ENCODE peak calls at places on chromosomes 12 and 14, in eight cellular contexts. S is endothelial cell of umbilical vein; X is tibial artery; L is bronchial epithelial cell; F is psoas muscle; C is CD4-positive, CD25-positive, alpha-beta regulatory T cell; V is naive thymus-derived CD4-positive, alpha-beta T cell; G is OCI-LY7. P is an unnamed sample.

GRCh38 chr14:73553845-73554244 is 4.9 kb downstream of the HEATR4 start:
- DNase-seq in S (no peak), X (no peak), L (no peak), F (no peak), C (no peak), V (no peak), G (no peak), P (no peak)

GRCh38 chr14:24741871-24742270 is 107.9 kb upstream of the GZMB start:
- DNase-seq in S (no peak), X (no peak), L (peak; percentile 45), F (no peak), C (no peak), V (no peak), G (no peak), P (no peak)

GRCh38 chr12:93679308-93679933 is 2.2 kb downstream of the CRADD start:
- DNase-seq in S (no peak), X (no peak), L (no peak), F (peak; percentile 77), C (no peak), V (no peak), G (no peak), P (no peak)

GRCh38 chr14:32018391-32019092 is 58.6 kb upstream of the ARHGAP5 start:
- DNase-seq in S (no peak), X (no peak), L (peak; percentile 63), F (no peak), C (no peak), V (no peak), G (no peak), P (no peak)

GRCh38 chr12:110684322-110684836 is 4.5 kb downstream of the HVCN1 start:
- DNase-seq in S (no peak), X (no peak), L (no peak), F (no peak), C (no peak), V (no peak), G (no peak), P (no peak)

GRCh38 chr14:64510825-64511679 is 6.5 kb downstream of the ZBTB1 start:
- DNase-seq in S (peak; percentile 72), X (peak; percentile 75), L (peak; percentile 72), F (no peak), C (peak; percentile 72), V (peak; percentile 57), G (peak; percentile 81), P (peak; percentile 72)

GRCh38 chr12:120944645-120945217 is 33.6 kb upstream of the HNF1A start:
- DNase-seq in S (peak; percentile 54), X (no peak), L (peak; percentile 35), F (peak; percentile 58), C (peak; percentile 54), V (peak; percentile 71), G (peak; percentile 51), P (peak; percentile 60)

GRCh38 chr14:20714593-20715250 is 26.2 kb downstream of the ANG start:
- DNase-seq in S (peak; percentile 67), X (peak; percentile 89), L (peak; percentile 88), F (peak; percentile 84), C (no peak), V (no peak), G (no peak), P (no peak)

GRCh38 chr12:66495709-66496108 is 183.2 kb downstream of the GRIP1 start:
- DNase-seq in S (no peak), X (no peak), L (no peak), F (no peak), C (no peak), V (no peak), G (no peak), P (no peak)

GRCh38 chr12:31954925-31955678 is 4.1 kb upstream of the RESF1 start:
- DNase-seq in S (no peak), X (no peak), L (no peak), F (no peak), C (no peak), V (no peak), G (no peak), P (no peak)

GRCh38 chr14:92686411-92686762 is 62.0 kb downstream of the LGMN start:
- DNase-seq in S (no peak), X (no peak), L (no peak), F (no peak), C (no peak), V (no peak), G (no peak), P (no peak)

GRCh38 chr14:74510211-74510931 is 16.8 kb downstream of the ISCA2 start:
- DNase-seq in S (no peak), X (peak; percentile 65), L (peak; percentile 41), F (peak; percentile 42), C (no peak), V (no peak), G (no peak), P (no peak)

GRCh38 chr14:58297762-58298476 is 436 bp upstream of the ARID4A start:
- DNase-seq in S (peak; percentile 100), X (peak; percentile 99), L (peak; percentile 100), F (peak; percentile 99), C (peak; percentile 99), V (peak; percentile 93), G (peak; percentile 99), P (peak; percentile 100)

GRCh38 chr12:117412465-117413190 is 51.2 kb upstream of the NOS1 start:
- DNase-seq in S (no peak), X (no peak), L (no peak), F (peak; percentile 93), C (no peak), V (no peak), G (no peak), P (no peak)

GRCh38 chr12:106149096-106149784 is 10.5 kb upstream of the NUAK1 start:
- DNase-seq in S (peak; percentile 59), X (no peak), L (no peak), F (no peak), C (no peak), V (no peak), G (peak; percentile 21), P (no peak)

GRCh38 chr14:96497087-96497486 is 5.1 kb upstream of the PAPOLA start:
- DNase-seq in S (no peak), X (no peak), L (peak; percentile 92), F (no peak), C (no peak), V (no peak), G (no peak), P (no peak)

GRCh38 chr12:77237896-77238295 is 172.5 kb upstream of the E2F7 start:
- DNase-seq in S (no peak), X (no peak), L (no peak), F (no peak), C (no peak), V (no peak), G (no peak), P (no peak)

GRCh38 chr12:6860942-6861341 is 6.4 kb upstream of the TPI1 start:
- DNase-seq in S (no peak), X (no peak), L (no peak), F (no peak), C (no peak), V (no peak), G (no peak), P (no peak)

GRCh38 chr12:68951652-68952051 is 18.7 kb upstream of the CPM start:
- DNase-seq in S (no peak), X (no peak), L (no peak), F (no peak), C (no peak), V (no peak), G (no peak), P (no peak)

GRCh38 chr14:77111021-77111420 is 13.0 kb downstream of the CIPC start:
- DNase-seq in S (peak; percentile 68), X (no peak), L (peak; percentile 44), F (no peak), C (no peak), V (no peak), G (no peak), P (no peak)
- H3K4me3 ChIP-seq in S (no peak overlapping the region), X (no peak overlapping the region), L (no peak overlapping the region), F (no peak overlapping the region), C (no peak overlapping the region), V (no peak overlapping the region), G (no peak overlapping the region), P (no peak overlapping the region)

GRCh38 chr14:90829677-90830076 is 13.4 kb upstream of the TTC7B start:
- DNase-seq in S (no peak), X (no peak), L (no peak), F (peak; percentile 39), C (no peak), V (no peak), G (no peak), P (no peak)

GRCh38 chr14:90831821-90832220 is 15.6 kb upstream of the TTC7B start:
- DNase-seq in S (no peak), X (no peak), L (no peak), F (peak; percentile 10), C (no peak), V (no peak), G (no peak), P (no peak)

GRCh38 chr14:90828642-90829487 is 12.6 kb upstream of the TTC7B start:
- DNase-seq in S (no peak), X (no peak), L (no peak), F (peak; percentile 51), C (peak; percentile 34), V (peak; percentile 33), G (no peak), P (no peak)

GRCh38 chr14:90830931-90831701 is 14.9 kb upstream of the TTC7B start:
- DNase-seq in S (no peak), X (no peak), L (no peak), F (peak; percentile 39), C (no peak), V (no peak), G (no peak), P (no peak)

GRCh38 chr14:90827919-90828610 is 11.8 kb upstream of the TTC7B start:
- DNase-seq in S (peak; percentile 93), X (peak; percentile 96), L (peak; percentile 74), F (peak; percentile 96), C (peak; percentile 88), V (peak; percentile 94), G (no peak), P (peak; percentile 80)
- H3K4me3 ChIP-seq in S (peak overlapping the region; percentile 54), X (peak overlapping the region; percentile 55), L (peak overlapping the region; percentile 32), F (peak overlapping the region; percentile 65), C (peak overlapping the region; percentile 87), V (peak overlapping the region; percentile 61), G (no peak overlapping the region), P (peak overlapping the region; percentile 40)

GRCh38 chr12:114623737-114624136 is 60.2 kb downstream of the TBX3 start:
- DNase-seq in S (no peak), X (no peak), L (no peak), F (no peak), C (no peak), V (no peak), G (no peak), P (no peak)
- H3K4me3 ChIP-seq in S (no peak overlapping the region), X (no peak overlapping the region), L (no peak overlapping the region), F (no peak overlapping the region), C (no peak overlapping the region), V (no peak overlapping the region), G (no peak overlapping the region), P (no peak overlapping the region)

GRCh38 chr14:26597136-26598080 is at the start of gene NOVA1:
- DNase-seq in S (peak; percentile 22), X (peak; percentile 66), L (no peak), F (peak; percentile 53), C (no peak), V (no peak), G (no peak), P (no peak)
- H3K4me3 ChIP-seq in S (peak within 1 kb of the TSS; percentile 88), X (peak within 1 kb of the TSS; percentile 67), L (peak within 1 kb of the TSS; percentile 43), F (peak within 1 kb of the TSS; percentile 67), C (no peak within 1 kb of the TSS), V (no peak within 1 kb of the TSS), G (no peak within 1 kb of the TSS), P (peak within 1 kb of the TSS; percentile 66)

GRCh38 chr12:62726471-62726980 is 208.4 kb downstream of the PPM1H start:
- DNase-seq in S (no peak), X (no peak), L (no peak), F (no peak), C (no peak), V (no peak), G (no peak), P (no peak)
- H3K4me3 ChIP-seq in S (no peak overlapping the region), X (no peak overlapping the region), L (no peak overlapping the region), F (no peak overlapping the region), C (no peak overlapping the region), V (no peak overlapping the region), G (no peak overlapping the region), P (no peak overlapping the region)

P was measured in Jurkat, Clone E6-1.